ENCODE peak calls at places on chromosome 21, in ten cellular contexts. Q is ascending aorta; S is NCI-H1092; J is choroid plexus epithelial cell; D is germinal center; G is CD4-positive, CD25-positive, alpha-beta regulatory T cell; L is NCI-H2081; B is IMR-90; I is AG20443; T is T-cell. V is an unnamed sample.

GRCh38 chr21:42317826-42318746 is 2.9 kb upstream of the TFF3 start:
- DNase-seq in T (no peak), S (peak; percentile 71), B (no peak), I (no peak), G (no peak), Q (no peak), J (no peak), L (peak; percentile 53), D (no peak), V (no peak)

GRCh38 chr21:27645285-27645684 is 678.4 kb upstream of the ADAMTS5 start:
- DNase-seq in B (peak; percentile 47), T (no peak), I (no peak), G (no peak), S (no peak), J (peak; percentile 29), Q (no peak), L (no peak), D (no peak), V (no peak)

GRCh38 chr21:39022035-39022900 is 161.0 kb downstream of the PSMG1 start:
- DNase-seq in D (no peak), Q (no peak), L (peak; percentile 84), I (no peak), B (no peak), G (no peak), J (no peak), T (no peak), S (no peak), V (no peak)

GRCh38 chr21:34914239-34914638 is 134.9 kb downstream of the RUNX1 start:
- DNase-seq in B (no peak), I (no peak), T (no peak), G (no peak), S (no peak), Q (no peak), J (no peak), L (no peak), D (no peak), V (no peak)

GRCh38 chr21:20639026-20639425 is 359.2 kb upstream of the NCAM2 start:
- DNase-seq in L (no peak), G (no peak), I (no peak), S (no peak), D (no peak), B (no peak), Q (no peak), J (peak; percentile 65), T (no peak), V (peak; percentile 29)

GRCh38 chr21:41217656-41218380 is 49.9 kb downstream of the BACE2 start:
- DNase-seq in B (peak; percentile 74), T (no peak), Q (peak; percentile 82), G (no peak), J (no peak), S (no peak), D (no peak), I (no peak), L (no peak), V (no peak)

GRCh38 chr21:19981938-19982337 is 1016.3 kb upstream of the NCAM2 start:
- DNase-seq in I (no peak), J (peak; percentile 7), L (peak; percentile 1), Q (no peak), T (no peak), D (no peak), G (no peak), B (no peak), S (no peak), V (no peak)

GRCh38 chr21:41932191-41932575 is 21.6 kb downstream of the C2CD2 start:
- DNase-seq in S (no peak), T (no peak), D (no peak), Q (no peak), I (peak; percentile 84), B (peak; percentile 88), J (peak; percentile 79), G (no peak), L (no peak), V (peak; percentile 79)